ENCODE peak calls at places on chromosomes 13 and 19, in ten cellular contexts. One of them, this sample, is unnamed.

GRCh38 chr19:46890423-46891170 is 29.8 kb downstream of the ARHGAP35 start:
- DNase-seq in endothelial cell: no peak
- DNase-seq in BE2C: no peak
- DNase-seq in C1 segment of cervical spinal cord: no peak
- DNase-seq in AG10803: peak; percentile 98
- DNase-seq in H9: no peak
- DNase-seq in T-helper 2 cell: no peak
- DNase-seq in upper lobe of left lung: no peak
- DNase-seq in stimulated activated CD8-positive, alpha-beta memory T cell treated with anti-CD3 and anti-CD28 coated beads, Interleukin-2, amount 100 ng/mL, for 48 hours: no peak
- DNase-seq in memory B cell: no peak
- DNase-seq in this sample: no peak

GRCh38 chr19:21699197-21699596 is 68.2 kb downstream of the ZNF100 start:
- DNase-seq in C1 segment of cervical spinal cord: no peak
- DNase-seq in BE2C: no peak
- DNase-seq in endothelial cell: no peak
- DNase-seq in stimulated activated CD8-positive, alpha-beta memory T cell treated with anti-CD3 and anti-CD28 coated beads, Interleukin-2, amount 100 ng/mL, for 48 hours: no peak
- DNase-seq in T-helper 2 cell: no peak
- DNase-seq in H9: peak; percentile 72
- DNase-seq in upper lobe of left lung: no peak
- DNase-seq in AG10803: no peak
- DNase-seq in memory B cell: no peak
- DNase-seq in this sample: no peak

GRCh38 chr19:54523403-54523802 is 20.8 kb downstream of the LAIR2 start:
- DNase-seq in upper lobe of left lung: no peak
- DNase-seq in AG10803: peak; percentile 4
- DNase-seq in memory B cell: no peak
- DNase-seq in T-helper 2 cell: no peak
- DNase-seq in C1 segment of cervical spinal cord: no peak
- DNase-seq in BE2C: no peak
- DNase-seq in stimulated activated CD8-positive, alpha-beta memory T cell treated with anti-CD3 and anti-CD28 coated beads, Interleukin-2, amount 100 ng/mL, for 48 hours: peak; percentile 21
- DNase-seq in endothelial cell: no peak
- DNase-seq in H9: no peak
- DNase-seq in this sample: no peak

GRCh38 chr19:10961073-10961762 is 388 bp downstream of the SMARCA4 start:
- DNase-seq in T-helper 2 cell: no peak
- DNase-seq in memory B cell: no peak
- DNase-seq in AG10803: peak; percentile 20
- DNase-seq in stimulated activated CD8-positive, alpha-beta memory T cell treated with anti-CD3 and anti-CD28 coated beads, Interleukin-2, amount 100 ng/mL, for 48 hours: no peak
- DNase-seq in C1 segment of cervical spinal cord: peak; percentile 83
- DNase-seq in BE2C: peak; percentile 39
- DNase-seq in upper lobe of left lung: no peak
- DNase-seq in H9: peak; percentile 57
- DNase-seq in endothelial cell: peak; percentile 53
- DNase-seq in this sample: peak; percentile 30

GRCh38 chr19:8698433-8699063 is at the start of gene ACTL9:
- DNase-seq in BE2C: no peak
- DNase-seq in stimulated activated CD8-positive, alpha-beta memory T cell treated with anti-CD3 and anti-CD28 coated beads, Interleukin-2, amount 100 ng/mL, for 48 hours: no peak
- DNase-seq in upper lobe of left lung: no peak
- DNase-seq in AG10803: no peak
- DNase-seq in T-helper 2 cell: no peak
- DNase-seq in C1 segment of cervical spinal cord: no peak
- DNase-seq in H9: no peak
- DNase-seq in memory B cell: no peak
- DNase-seq in endothelial cell: no peak
- DNase-seq in this sample: no peak

GRCh38 chr19:58117841-58118575 is 20.0 kb upstream of the ZSCAN18 start:
- DNase-seq in H9: no peak
- DNase-seq in stimulated activated CD8-positive, alpha-beta memory T cell treated with anti-CD3 and anti-CD28 coated beads, Interleukin-2, amount 100 ng/mL, for 48 hours: no peak
- DNase-seq in T-helper 2 cell: no peak
- DNase-seq in upper lobe of left lung: peak; percentile 49
- DNase-seq in C1 segment of cervical spinal cord: no peak
- DNase-seq in BE2C: no peak
- DNase-seq in memory B cell: no peak
- DNase-seq in endothelial cell: no peak
- DNase-seq in AG10803: no peak
- DNase-seq in this sample: no peak

GRCh38 chr19:7699422-7700127 is 2.4 kb downstream of the FCER2 start:
- DNase-seq in T-helper 2 cell: no peak
- DNase-seq in stimulated activated CD8-positive, alpha-beta memory T cell treated with anti-CD3 and anti-CD28 coated beads, Interleukin-2, amount 100 ng/mL, for 48 hours: no peak
- DNase-seq in endothelial cell: no peak
- DNase-seq in memory B cell: no peak
- DNase-seq in C1 segment of cervical spinal cord: no peak
- DNase-seq in H9: no peak
- DNase-seq in BE2C: no peak
- DNase-seq in upper lobe of left lung: no peak
- DNase-seq in AG10803: no peak
- DNase-seq in this sample: no peak

GRCh38 chr13:30334663-30335386 is 27.5 kb upstream of the KATNAL1 start:
- DNase-seq in C1 segment of cervical spinal cord: peak; percentile 23
- DNase-seq in T-helper 2 cell: no peak
- DNase-seq in memory B cell: no peak
- DNase-seq in endothelial cell: peak; percentile 55
- DNase-seq in AG10803: no peak
- DNase-seq in BE2C: peak; percentile 49
- DNase-seq in H9: peak; percentile 43
- DNase-seq in upper lobe of left lung: no peak
- DNase-seq in stimulated activated CD8-positive, alpha-beta memory T cell treated with anti-CD3 and anti-CD28 coated beads, Interleukin-2, amount 100 ng/mL, for 48 hours: no peak
- DNase-seq in this sample: no peak

GRCh38 chr19:6232567-6232966 is 47.2 kb downstream of the MLLT1 start:
- DNase-seq in C1 segment of cervical spinal cord: no peak
- DNase-seq in stimulated activated CD8-positive, alpha-beta memory T cell treated with anti-CD3 and anti-CD28 coated beads, Interleukin-2, amount 100 ng/mL, for 48 hours: no peak
- DNase-seq in AG10803: peak; percentile 98
- DNase-seq in BE2C: no peak
- DNase-seq in T-helper 2 cell: no peak
- DNase-seq in endothelial cell: no peak
- DNase-seq in upper lobe of left lung: no peak
- DNase-seq in memory B cell: no peak
- DNase-seq in H9: no peak
- DNase-seq in this sample: no peak